ENCODE peak calls at places on chromosomes 13 and 19, in seven cellular contexts. O is CD4-positive, alpha-beta memory T cell; P is breast epithelium; B is astrocyte of the spinal cord; F is endodermal cell; R is tibial nerve; G is GM12865. C is an unnamed sample.

GRCh38 chr19:19406878-19407639 is 1.6 kb downstream of the GATAD2A start:
- DNase-seq in B (peak; percentile 50), P (peak; percentile 45), R (no peak), G (peak; percentile 74), F (no peak), O (peak; percentile 56), C (no peak)

GRCh38 chr19:42277821-42278809 is 9.1 kb downstream of the CIC start:
- DNase-seq in F (peak; percentile 57), R (no peak), G (no peak), B (peak; percentile 22), P (peak; percentile 91), O (no peak), C (no peak)

GRCh38 chr19:4454952-4455738 is 2.4 kb downstream of the UBXN6 start:
- DNase-seq in P (no peak), G (no peak), R (no peak), O (no peak), F (no peak), B (peak; percentile 31), C (no peak)

GRCh38 chr13:85509512-85509911 is 289.7 kb downstream of the SLITRK6 start:
- DNase-seq in P (no peak), B (peak; percentile 36), F (no peak), R (no peak), O (no peak), G (no peak), C (no peak)

GRCh38 chr19:19230505-19230904 is 18.7 kb downstream of the NCAN start:
- DNase-seq in F (no peak), B (no peak), O (no peak), G (no peak), R (no peak), P (no peak), C (no peak)

GRCh38 chr13:88622362-88622973 is 951.3 kb downstream of the SLITRK5 start:
- DNase-seq in F (no peak), B (no peak), R (no peak), G (peak; percentile 2), O (peak; percentile 61), P (no peak), C (no peak)

GRCh38 chr13:79741006-79741405 is 260.1 kb downstream of the NDFIP2 start:
- DNase-seq in G (no peak), O (no peak), F (no peak), R (no peak), P (no peak), B (peak; percentile 52), C (no peak)

GRCh38 chr13:81800433-81800832 is 1459.5 kb upstream of the SPRY2 start:
- DNase-seq in B (no peak), R (no peak), O (no peak), G (no peak), P (no peak), F (no peak), C (no peak)

GRCh38 chr13:60165391-60166099 is 1.8 kb upstream of the DIAPH3 start:
- DNase-seq in O (no peak), P (no peak), B (no peak), R (no peak), G (no peak), F (no peak), C (no peak)

GRCh38 chr13:51562011-51562671 is 22.1 kb upstream of the WDFY2 start:
- DNase-seq in B (no peak), P (no peak), R (no peak), O (no peak), F (no peak), G (peak; percentile 82), C (no peak)

GRCh38 chr13:100735494-100735893 is 60.9 kb upstream of the TMTC4 start:
- DNase-seq in B (no peak), F (no peak), G (no peak), R (no peak), O (no peak), P (no peak), C (no peak)

GRCh38 chr19:37999309-38000213 is 92.6 kb downstream of the SIPA1L3 start:
- DNase-seq in F (no peak), P (no peak), R (peak; percentile 44), G (no peak), O (no peak), B (peak; percentile 97), C (no peak)

GRCh38 chr13:33446821-33447481 is 161.4 kb upstream of the STARD13 start:
- DNase-seq in F (no peak), B (no peak), O (no peak), R (no peak), P (peak; percentile 90), G (no peak), C (no peak)

GRCh38 chr19:47497073-47497766 is 13.2 kb upstream of the KPTN start:
- DNase-seq in G (no peak), F (no peak), O (no peak), R (no peak), P (no peak), B (no peak), C (no peak)

GRCh38 chr13:99691552-99691951 is 190.3 kb downstream of the TM9SF2 start:
- DNase-seq in G (peak; percentile 44), O (no peak), F (no peak), R (no peak), P (no peak), B (no peak), C (no peak)

GRCh38 chr19:33133438-33134031 is 1.6 kb downstream of the WDR88 start:
- DNase-seq in F (peak; percentile 69), G (no peak), P (no peak), R (no peak), O (no peak), B (peak; percentile 1), C (no peak)

GRCh38 chr19:12603714-12604113 is 6.9 kb downstream of the ZNF490 start:
- DNase-seq in F (no peak), G (peak; percentile 82), B (peak; percentile 46), O (peak; percentile 71), R (no peak), P (no peak), C (no peak)

GRCh38 chr19:4916292-4917082 is 7.2 kb downstream of the UHRF1 start:
- DNase-seq in R (no peak), P (no peak), O (peak; percentile 43), B (no peak), G (peak; percentile 55), F (no peak), C (no peak)

GRCh38 chr13:50612717-50613116 is 230.8 kb downstream of the DLEU7 start:
- DNase-seq in B (no peak), O (no peak), G (peak; percentile 18), R (no peak), F (peak; percentile 33), P (no peak), C (no peak)

GRCh38 chr13:23644527-23644926 is 74.3 kb downstream of the TNFRSF19 start:
- DNase-seq in R (no peak), B (peak; percentile 74), G (no peak), O (no peak), P (no peak), F (no peak), C (no peak)

GRCh38 chr19:16095071-16095571 is 16.6 kb upstream of the RAB8A start:
- DNase-seq in P (no peak), O (no peak), G (no peak), B (no peak), F (no peak), R (no peak), C (no peak)

GRCh38 chr13:111245781-111246384 is 74.6 kb upstream of the TEX29 start:
- DNase-seq in G (no peak), O (no peak), F (no peak), P (no peak), B (peak; percentile 62), R (no peak), C (no peak)

GRCh38 chr19:37997911-37998344 is 90.9 kb downstream of the SIPA1L3 start:
- DNase-seq in O (no peak), R (no peak), B (peak; percentile 86), P (no peak), G (no peak), F (no peak), C (no peak)

GRCh38 chr19:44748426-44749254 is at the start of gene BCL3:
- DNase-seq in F (peak; percentile 66), G (peak; percentile 81), O (peak; percentile 83), R (no peak), B (no peak), P (peak; percentile 48), C (no peak)

GRCh38 chr19:40273469-40274360 is 11.4 kb downstream of the AKT2 start:
- DNase-seq in B (no peak), P (no peak), R (no peak), F (no peak), O (no peak), G (no peak), C (no peak)

DNA sequence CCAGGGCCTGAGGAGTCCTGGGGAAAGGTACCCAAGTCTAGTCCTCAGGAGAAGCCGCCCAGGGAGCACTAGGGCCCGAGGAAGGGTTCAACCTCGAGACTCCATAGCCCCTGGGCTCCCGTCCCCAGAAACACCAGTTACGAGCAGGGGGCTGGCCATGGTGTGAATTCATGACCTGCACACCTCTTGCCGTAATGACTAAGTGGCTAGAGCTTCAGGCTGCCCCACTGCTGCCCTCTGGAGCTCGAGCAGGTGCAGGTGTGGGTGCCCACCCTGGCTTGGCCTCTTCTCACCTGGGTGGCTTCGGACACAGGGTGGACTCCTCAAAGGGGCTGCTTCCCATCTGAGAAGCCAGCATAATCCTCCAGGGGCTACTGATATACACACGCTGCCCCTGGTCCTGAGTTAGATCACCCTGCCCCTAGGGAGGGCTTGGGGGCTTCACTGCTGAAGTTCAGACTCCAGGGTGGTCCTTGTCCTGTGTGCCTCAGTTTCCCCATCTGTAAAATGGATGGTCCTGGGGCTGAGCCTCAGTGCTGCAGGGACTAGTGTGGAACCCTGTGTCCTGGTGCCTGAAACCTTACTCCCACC is 13.6 kb downstream of the SPC24 start:
- DNase-seq in R (no peak), B (no peak), G (no peak), O (no peak), P (no peak), F (peak; percentile 79), C (no peak)
- H3K4me3 ChIP-seq in R (no peak overlapping the region), B (no peak overlapping the region), G (no peak overlapping the region), O (no peak overlapping the region), P (peak overlapping the region; percentile 55), F (no peak overlapping the region), C (no peak overlapping the region)

GRCh38 chr19:14398563-14398962 is 17.3 kb downstream of the ADGRE5 start:
- DNase-seq in F (no peak), B (no peak), O (no peak), R (no peak), G (no peak), P (no peak), C (no peak)
- H3K4me3 ChIP-seq in F (no peak overlapping the region), B (no peak overlapping the region), O (no peak overlapping the region), R (no peak overlapping the region), G (no peak overlapping the region), P (no peak overlapping the region), C (no peak overlapping the region)

GRCh38 chr19:45782820-45783785 is 813 bp upstream of the DMPK start:
- DNase-seq in F (peak; percentile 51), G (no peak), O (no peak), P (peak; percentile 75), B (peak; percentile 46), R (no peak), C (no peak)
- H3K4me3 ChIP-seq in F (no peak overlapping the region), G (no peak overlapping the region), O (no peak overlapping the region), P (peak overlapping the region; percentile 68), B (no peak overlapping the region), R (peak overlapping the region; percentile 49), C (no peak overlapping the region)

GRCh38 chr13:101916108-101916757 is 463.8 kb downstream of the ITGBL1 start:
- DNase-seq in G (no peak), F (peak; percentile 91), P (no peak), O (no peak), B (peak; percentile 32), R (no peak), C (peak; percentile 80)
- H3K4me3 ChIP-seq in G (no peak overlapping the region), F (peak overlapping the region; percentile 68), P (peak overlapping the region; percentile 61), O (no peak overlapping the region), B (peak overlapping the region; percentile 15), R (no peak overlapping the region), C (peak overlapping the region; percentile 46)

C was measured in H1.